ENCODE peak calls at places on chromosome 6, in eight cellular contexts. One of them, this sample, is unnamed.

GRCh38 chr6:169456840-169457239 is 203.2 kb upstream of the THBS2 start:
- DNase-seq in A549: no peak
- DNase-seq in IMR-90: no peak
- DNase-seq in spleen: no peak
- DNase-seq in heart left ventricle: no peak
- DNase-seq in adrenal gland: no peak
- DNase-seq in HepG2: no peak
- DNase-seq in ovary: no peak
- DNase-seq in this sample: no peak

GRCh38 chr6:32847004-32847403 is 3.2 kb upstream of the PSMB8 start:
- DNase-seq in IMR-90: no peak
- DNase-seq in A549: no peak
- DNase-seq in adrenal gland: no peak
- DNase-seq in HepG2: no peak
- DNase-seq in spleen: no peak
- DNase-seq in ovary: no peak
- DNase-seq in heart left ventricle: no peak
- DNase-seq in this sample: peak

GRCh38 chr6:156191895-156192294 is 585.3 kb upstream of the ARID1B start:
- DNase-seq in adrenal gland: no peak
- DNase-seq in IMR-90: no peak
- DNase-seq in HepG2: no peak
- DNase-seq in heart left ventricle: no peak
- DNase-seq in A549: no peak
- DNase-seq in spleen: no peak
- DNase-seq in ovary: no peak
- DNase-seq in this sample: no peak

GRCh38 chr6:35021014-35021413 is 120.1 kb downstream of the TCP11 start:
- DNase-seq in adrenal gland: peak
- DNase-seq in spleen: no peak
- DNase-seq in heart left ventricle: no peak
- DNase-seq in HepG2: no peak
- DNase-seq in A549: no peak
- DNase-seq in IMR-90: no peak
- DNase-seq in ovary: peak
- DNase-seq in this sample: no peak

GRCh38 chr6:160979063-160979708 is 12.4 kb upstream of the MAP3K4 start:
- DNase-seq in ovary: no peak
- DNase-seq in IMR-90: peak
- DNase-seq in heart left ventricle: no peak
- DNase-seq in adrenal gland: no peak
- DNase-seq in spleen: no peak
- DNase-seq in HepG2: no peak
- DNase-seq in A549: no peak
- DNase-seq in this sample: no peak

GRCh38 chr6:169961772-169962561 is 210.5 kb downstream of the ERMARD start:
- DNase-seq in IMR-90: no peak
- DNase-seq in ovary: peak
- DNase-seq in spleen: peak
- DNase-seq in HepG2: no peak
- DNase-seq in heart left ventricle: peak
- DNase-seq in A549: no peak
- DNase-seq in adrenal gland: peak
- DNase-seq in this sample: peak

GRCh38 chr6:118768904-118769325 is 117.5 kb upstream of the CEP85L start:
- DNase-seq in spleen: no peak
- DNase-seq in heart left ventricle: no peak
- DNase-seq in HepG2: no peak
- DNase-seq in adrenal gland: no peak
- DNase-seq in ovary: no peak
- DNase-seq in A549: no peak
- DNase-seq in IMR-90: no peak
- DNase-seq in this sample: no peak

GRCh38 chr6:132122871-132123270 is 171.7 kb upstream of the CCN2 start:
- DNase-seq in HepG2: peak
- DNase-seq in A549: no peak
- DNase-seq in spleen: no peak
- DNase-seq in ovary: no peak
- DNase-seq in heart left ventricle: no peak
- DNase-seq in IMR-90: peak
- DNase-seq in adrenal gland: no peak
- DNase-seq in this sample: no peak

GRCh38 chr6:32882879-32883250 is 28.9 kb downstream of the PSMB9 start:
- DNase-seq in adrenal gland: no peak
- DNase-seq in HepG2: no peak
- DNase-seq in spleen: no peak
- DNase-seq in A549: no peak
- DNase-seq in ovary: no peak
- DNase-seq in IMR-90: peak
- DNase-seq in heart left ventricle: no peak
- DNase-seq in this sample: no peak

GRCh38 chr6:79441222-79441621 is 96.0 kb downstream of the LCA5 start:
- DNase-seq in ovary: no peak
- DNase-seq in HepG2: no peak
- DNase-seq in spleen: no peak
- DNase-seq in A549: no peak
- DNase-seq in heart left ventricle: no peak
- DNase-seq in adrenal gland: no peak
- DNase-seq in IMR-90: no peak
- DNase-seq in this sample: no peak

GRCh38 chr6:33882154-33882553 is 78.4 kb upstream of the MLN start:
- DNase-seq in spleen: no peak
- DNase-seq in heart left ventricle: peak
- DNase-seq in HepG2: no peak
- DNase-seq in ovary: no peak
- DNase-seq in A549: no peak
- DNase-seq in IMR-90: peak
- DNase-seq in adrenal gland: no peak
- DNase-seq in this sample: peak

GRCh38 chr6:113271437-113271836 is 585.7 kb upstream of the MARCKS start:
- DNase-seq in A549: no peak
- DNase-seq in IMR-90: no peak
- DNase-seq in HepG2: no peak
- DNase-seq in heart left ventricle: no peak
- DNase-seq in spleen: no peak
- DNase-seq in adrenal gland: no peak
- DNase-seq in ovary: no peak
- DNase-seq in this sample: no peak

GRCh38 chr6:85675030-85675819 is 32.5 kb upstream of the SYNCRIP start:
- DNase-seq in A549: peak
- DNase-seq in ovary: no peak
- DNase-seq in IMR-90: peak
- DNase-seq in heart left ventricle: no peak
- DNase-seq in HepG2: no peak
- DNase-seq in adrenal gland: peak
- DNase-seq in spleen: no peak
- DNase-seq in this sample: no peak

GRCh38 chr6:126147416-126147815 is 161.1 kb downstream of the TRMT11 start:
- DNase-seq in IMR-90: no peak
- DNase-seq in heart left ventricle: no peak
- DNase-seq in adrenal gland: no peak
- DNase-seq in spleen: no peak
- DNase-seq in ovary: no peak
- DNase-seq in A549: no peak
- DNase-seq in HepG2: no peak
- DNase-seq in this sample: no peak

GRCh38 chr6:142696689-142697088 is 248.3 kb downstream of the HIVEP2 start:
- DNase-seq in A549: no peak
- DNase-seq in IMR-90: no peak
- DNase-seq in adrenal gland: no peak
- DNase-seq in heart left ventricle: no peak
- DNase-seq in spleen: no peak
- DNase-seq in HepG2: no peak
- DNase-seq in ovary: peak
- DNase-seq in this sample: peak

GRCh38 chr6:4902363-4902762 is 101.5 kb downstream of the RPP40 start:
- DNase-seq in A549: no peak
- DNase-seq in heart left ventricle: no peak
- DNase-seq in ovary: no peak
- DNase-seq in spleen: no peak
- DNase-seq in IMR-90: no peak
- DNase-seq in adrenal gland: no peak
- DNase-seq in HepG2: no peak
- DNase-seq in this sample: no peak

GRCh38 chr6:107740496-107741190 is 83.5 kb downstream of the SCML4 start:
- DNase-seq in ovary: no peak
- DNase-seq in adrenal gland: no peak
- DNase-seq in IMR-90: no peak
- DNase-seq in A549: no peak
- DNase-seq in spleen: no peak
- DNase-seq in HepG2: no peak
- DNase-seq in heart left ventricle: no peak
- DNase-seq in this sample: no peak
- H3K4me3 ChIP-seq in ovary: no peak
- H3K4me3 ChIP-seq in adrenal gland: no peak
- H3K4me3 ChIP-seq in IMR-90: no peak
- H3K4me3 ChIP-seq in A549: no peak
- H3K4me3 ChIP-seq in spleen: no peak
- H3K4me3 ChIP-seq in HepG2: no peak
- H3K4me3 ChIP-seq in heart left ventricle: no peak
- H3K4me3 ChIP-seq in this sample: peak

GRCh38 chr6:69796081-69796626 is 656 bp downstream of the LMBRD1 start:
- DNase-seq in HepG2: peak
- DNase-seq in spleen: no peak
- DNase-seq in heart left ventricle: no peak
- DNase-seq in A549: peak
- DNase-seq in IMR-90: peak
- DNase-seq in adrenal gland: peak
- DNase-seq in ovary: no peak
- DNase-seq in this sample: peak
- TF ChIP-seq POLR2A in HepG2: no peak
- TF ChIP-seq POLR2A in spleen: no peak
- TF ChIP-seq POLR2A in heart left ventricle: no peak
- TF ChIP-seq POLR2A in A549: no peak
- TF ChIP-seq POLR2A in IMR-90: no peak
- TF ChIP-seq POLR2A in adrenal gland: peak
- TF ChIP-seq POLR2A in ovary: no peak
- TF ChIP-seq POLR2A in this sample: no peak

DNA sequence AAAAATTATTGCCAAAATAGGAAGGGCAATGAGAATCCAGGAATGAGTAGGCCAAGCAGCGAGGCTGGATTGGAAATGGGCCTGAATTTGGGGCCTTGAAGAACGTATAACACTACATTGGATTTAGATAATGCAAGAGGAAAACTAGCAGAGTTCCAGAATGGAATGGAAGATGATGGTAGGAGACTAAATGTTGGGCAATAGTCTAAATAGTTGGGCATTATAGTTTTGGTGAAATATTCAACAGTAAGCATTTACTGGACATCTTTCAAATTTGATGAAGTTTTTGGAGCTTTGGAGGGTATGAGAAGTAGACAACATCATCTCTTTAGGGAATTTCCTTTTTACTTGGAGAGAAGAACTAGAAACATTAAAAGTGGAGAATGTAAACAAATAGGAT is 3.4 kb upstream of the JARID2 start:
- DNase-seq in HepG2: no peak
- DNase-seq in adrenal gland: no peak
- DNase-seq in heart left ventricle: no peak
- DNase-seq in IMR-90: no peak
- DNase-seq in ovary: no peak
- DNase-seq in A549: no peak
- DNase-seq in spleen: no peak
- DNase-seq in this sample: no peak
- H3K4me3 ChIP-seq in HepG2: no peak
- H3K4me3 ChIP-seq in adrenal gland: no peak
- H3K4me3 ChIP-seq in heart left ventricle: no peak
- H3K4me3 ChIP-seq in IMR-90: no peak
- H3K4me3 ChIP-seq in ovary: no peak
- H3K4me3 ChIP-seq in A549: no peak
- H3K4me3 ChIP-seq in spleen: no peak
- H3K4me3 ChIP-seq in this sample: no peak

DNA sequence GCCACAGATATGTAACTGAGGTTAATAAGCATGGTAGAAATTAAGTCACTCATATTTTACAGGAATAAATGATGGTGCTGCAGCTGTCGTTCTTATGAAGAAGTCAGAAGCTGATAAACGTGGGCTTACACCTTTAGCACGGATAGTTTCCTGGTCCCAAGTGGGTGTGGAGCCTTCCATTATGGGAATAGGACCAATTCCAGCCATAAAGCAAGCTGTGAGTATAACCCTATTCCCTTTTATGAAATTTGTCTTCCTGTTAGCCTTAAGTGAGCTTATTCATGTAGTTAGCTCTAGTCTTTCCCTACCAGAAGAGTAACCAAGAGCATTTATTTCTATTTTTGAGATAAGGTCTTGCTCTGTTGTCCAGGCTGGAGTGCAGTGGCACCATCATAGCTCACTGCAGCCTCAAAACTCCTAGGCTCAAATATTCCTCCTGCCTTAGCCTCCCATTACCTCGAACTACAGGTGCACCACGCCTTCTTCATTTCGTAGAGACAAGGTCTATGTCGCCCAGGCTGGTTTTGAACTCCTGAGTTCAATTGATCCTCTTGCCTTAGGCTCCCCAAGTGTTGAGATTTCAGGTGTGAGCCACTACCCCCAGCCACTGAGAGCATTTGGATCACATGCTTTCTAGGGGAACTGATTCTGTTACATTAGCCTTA is 12.0 kb downstream of the TCP1 start:
- DNase-seq in HepG2: no peak
- DNase-seq in IMR-90: no peak
- DNase-seq in ovary: no peak
- DNase-seq in adrenal gland: no peak
- DNase-seq in spleen: no peak
- DNase-seq in A549: no peak
- DNase-seq in heart left ventricle: no peak
- DNase-seq in this sample: no peak
- TF ChIP-seq POLR2A in HepG2: peak
- TF ChIP-seq POLR2A in IMR-90: no peak
- TF ChIP-seq POLR2A in ovary: no peak
- TF ChIP-seq POLR2A in adrenal gland: no peak
- TF ChIP-seq POLR2A in spleen: no peak
- TF ChIP-seq POLR2A in A549: no peak
- TF ChIP-seq POLR2A in heart left ventricle: no peak
- TF ChIP-seq POLR2A in this sample: no peak